ENCODE peak calls at places on chromosomes 12 and 14, in six cellular contexts. J is GM03348, Q is cardiac muscle cell, T is HT1080, K is NCI-H510A treated with DMSO at 0.1 percent for 48 hours, O is GM23338. L is an unnamed sample.

GRCh38 chr14:103530390-103530789 is 1.4 kb downstream of the TRMT61A start:
- DNase-seq in J (no peak), T (no peak), O (peak; percentile 79), Q (peak; percentile 38), K (no peak), L (no peak)

GRCh38 chr12:113424915-113425823 is 3.0 kb downstream of the SDSL start:
- DNase-seq in T (peak; percentile 78), O (peak; percentile 71), Q (peak; percentile 75), J (peak; percentile 78), K (peak; percentile 61), L (peak; percentile 31)

GRCh38 chr12:62919827-62920226 is 15.1 kb downstream of the PPM1H start:
- DNase-seq in T (peak; percentile 77), J (peak; percentile 28), Q (peak; percentile 18), K (peak; percentile 84), O (no peak), L (no peak)

GRCh38 chr12:103854372-103854973 is 13.4 kb upstream of the NT5DC3 start:
- DNase-seq in K (no peak), J (no peak), T (no peak), Q (no peak), O (no peak), L (no peak)

GRCh38 chr12:114769634-114770033 is 85.7 kb upstream of the TBX3 start:
- DNase-seq in Q (no peak), J (no peak), O (no peak), T (no peak), K (no peak), L (no peak)

GRCh38 chr12:130994821-130995375 is 41.2 kb downstream of the ADGRD1 start:
- DNase-seq in K (no peak), T (no peak), Q (no peak), O (no peak), J (no peak), L (no peak)

GRCh38 chr14:104216457-104216856 is 78.1 kb downstream of the KIF26A start:
- DNase-seq in K (no peak), O (no peak), T (no peak), Q (no peak), J (no peak), L (no peak)

GRCh38 chr12:95506707-95507523 is 33.0 kb downstream of the METAP2 start:
- DNase-seq in J (no peak), T (no peak), K (no peak), Q (peak; percentile 4), O (no peak), L (no peak)

GRCh38 chr14:101125719-101126375 is 222.3 kb upstream of the RTL1 start:
- DNase-seq in Q (no peak), K (no peak), T (no peak), O (no peak), J (no peak), L (no peak)

GRCh38 chr12:4858385-4858784 is 51.3 kb upstream of the KCNA1 start:
- DNase-seq in O (peak; percentile 65), Q (no peak), J (no peak), K (no peak), T (no peak), L (no peak)

GRCh38 chr14:56002876-56003625 is 115.2 kb upstream of the PELI2 start:
- DNase-seq in J (no peak), K (no peak), O (peak; percentile 23), T (no peak), Q (no peak), L (no peak)

GRCh38 chr12:42957136-42957535 is 367.6 kb upstream of the PRICKLE1 start:
- DNase-seq in T (no peak), K (no peak), O (no peak), J (no peak), Q (peak; percentile 12), L (no peak)

GRCh38 chr14:23929131-23929530 is 24.4 kb upstream of the DHRS4 start:
- DNase-seq in T (no peak), O (no peak), J (no peak), K (no peak), Q (no peak), L (no peak)

GRCh38 chr14:103711516-103712431 is 3.5 kb downstream of the XRCC3 start:
- DNase-seq in T (no peak), O (no peak), K (no peak), Q (no peak), J (no peak), L (no peak)

GRCh38 chr14:69045857-69046351 is 66.8 kb upstream of the ACTN1 start:
- DNase-seq in J (no peak), T (no peak), Q (peak; percentile 54), K (no peak), O (peak; percentile 25), L (no peak)

GRCh38 chr12:44717612-44718011 is 158.5 kb downstream of the NELL2 start:
- DNase-seq in K (no peak), Q (no peak), T (no peak), J (no peak), O (no peak), L (no peak)

GRCh38 chr14:34693228-34693939 is 21.0 kb downstream of the CFL2 start:
- DNase-seq in Q (peak; percentile 21), O (peak; percentile 91), K (no peak), J (no peak), T (no peak), L (no peak)

GRCh38 chr12:32897688-32898573 is 1.4 kb upstream of the PKP2 start:
- DNase-seq in K (peak; percentile 56), J (no peak), Q (no peak), O (no peak), T (no peak), L (no peak)

GRCh38 chr12:7628401-7628961 is 37.2 kb downstream of the APOBEC1 start:
- DNase-seq in K (no peak), T (no peak), Q (no peak), J (no peak), O (peak; percentile 79), L (no peak)

GRCh38 chr12:14841761-14842160 is 1.6 kb downstream of the ART4 start:
- DNase-seq in K (no peak), Q (peak; percentile 79), T (peak; percentile 51), O (peak; percentile 35), J (peak; percentile 61), L (no peak)

GRCh38 chr12:12266389-12266872 is 413 bp downstream of the LRP6 start:
- DNase-seq in T (no peak), O (peak; percentile 74), Q (no peak), J (peak; percentile 32), K (peak; percentile 40), L (no peak)

GRCh38 chr14:24113379-24113800 is 1.2 kb upstream of the DCAF11 start:
- DNase-seq in J (no peak), T (no peak), O (no peak), K (no peak), Q (no peak), L (no peak)

GRCh38 chr12:124852329-124852831 is 11.3 kb downstream of the SCARB1 start:
- DNase-seq in K (no peak), T (no peak), Q (peak; percentile 61), J (peak; percentile 59), O (no peak), L (no peak)

GRCh38 chr12:7934153-7934552 is 1.8 kb downstream of the SLC2A3 start:
- DNase-seq in J (no peak), Q (no peak), O (no peak), K (no peak), T (no peak), L (no peak)

GRCh38 chr12:114656906-114657596 is 26.9 kb downstream of the TBX3 start:
- DNase-seq in Q (no peak), J (no peak), K (peak; percentile 35), T (no peak), O (no peak), L (no peak)

GRCh38 chr14:89240414-89240813 is 176.6 kb downstream of the FOXN3 start:
- DNase-seq in O (no peak), K (no peak), J (no peak), T (peak; percentile 70), Q (peak; percentile 21), L (no peak)

GRCh38 chr12:2057041-2057792 is 4.4 kb downstream of the CACNA1C start:
- DNase-seq in T (peak; percentile 15), O (peak; percentile 97), J (peak; percentile 64), K (no peak), Q (peak; percentile 73), L (no peak)

GRCh38 chr12:131892711-131893604 is 1.5 kb upstream of the ULK1 start:
- DNase-seq in O (no peak), K (peak; percentile 1), J (no peak), Q (no peak), T (no peak), L (no peak)

GRCh38 chr12:25051583-25052190 is 102.8 kb upstream of the BCAT1 start:
- DNase-seq in K (no peak), J (no peak), T (no peak), Q (no peak), O (no peak), L (no peak)

GRCh38 chr12:120381752-120382419 is 12.9 kb upstream of the MSI1 start:
- DNase-seq in Q (peak; percentile 81), K (no peak), J (no peak), T (no peak), O (no peak), L (no peak)